ENCODE peak calls at places on chromosomes 7 and 10, in ten cellular contexts. U is GM19239; K is upper lobe of right lung; J is H9; W is AG08395; C is NCI-H146; I is nucleus accumbens; B is stimulated activated naive CD4-positive, alpha-beta T cell; M is Calu3; O is naive thymus-derived CD8-positive, alpha-beta T cell. A is an unnamed sample.
A peak's percentile ranks its signal among the peaks of the same experiment; 100 is the strongest.

GRCh38 chr10:75231672-75232581 is 3.8 kb downstream of the COMTD1 start:
- DNase-seq in U (no peak), K (no peak), J (no peak), W (no peak), C (no peak), I (no peak), B (no peak), M (no peak), O (no peak), A (no peak)

GRCh38 chr10:35876248-35876647 is 234.2 kb upstream of the FZD8 start:
- DNase-seq in U (no peak), K (no peak), J (no peak), W (peak; percentile 41), C (no peak), I (no peak), B (no peak), M (no peak), O (no peak), A (no peak)

GRCh38 chr7:117654780-117655179 is 175.0 kb downstream of the CFTR start:
- DNase-seq in U (no peak), K (no peak), J (no peak), W (no peak), C (no peak), I (no peak), B (no peak), M (no peak), O (no peak), A (no peak)

GRCh38 chr7:15751191-15751701 is 64.8 kb upstream of the MEOX2 start:
- DNase-seq in U (no peak), K (no peak), J (no peak), W (peak; percentile 50), C (no peak), I (no peak), B (no peak), M (no peak), O (no peak), A (no peak)

GRCh38 chr7:98178321-98178720 is 32.9 kb upstream of the BHLHA15 start:
- DNase-seq in U (no peak), K (peak; percentile 90), J (no peak), W (no peak), C (no peak), I (peak; percentile 27), B (no peak), M (no peak), O (no peak), A (peak; percentile 73)

GRCh38 chr7:139297795-139298194 is 43.3 kb upstream of the FMC1 start:
- DNase-seq in U (no peak), K (no peak), J (no peak), W (no peak), C (no peak), I (no peak), B (no peak), M (peak; percentile 5), O (no peak), A (no peak)

GRCh38 chr10:121695731-121696464 is 97.7 kb upstream of the FGFR2 start:
- DNase-seq in U (no peak), K (no peak), J (no peak), W (no peak), C (no peak), I (no peak), B (no peak), M (no peak), O (no peak), A (peak; percentile 76)

GRCh38 chr10:103765168-103765567 is 90.2 kb downstream of the SH3PXD2A start:
- DNase-seq in U (no peak), K (no peak), J (no peak), W (peak; percentile 55), C (no peak), I (no peak), B (no peak), M (no peak), O (peak; percentile 26), A (peak; percentile 65)

GRCh38 chr7:31443457-31443856 is 70.4 kb upstream of the ITPRID1 start:
- DNase-seq in U (peak; percentile 26), K (no peak), J (peak; percentile 42), W (peak; percentile 62), C (peak; percentile 46), I (no peak), B (no peak), M (peak; percentile 47), O (no peak), A (no peak)

GRCh38 chr10:7121154-7121797 is 289.6 kb downstream of the SFMBT2 start:
- DNase-seq in U (peak; percentile 62), K (peak; percentile 70), J (peak; percentile 68), W (peak; percentile 40), C (peak; percentile 27), I (peak; percentile 30), B (peak; percentile 52), M (peak; percentile 61), O (peak; percentile 91), A (no peak)

GRCh38 chr7:96657347-96658010 is 52.2 kb downstream of the SEM1 start:
- DNase-seq in U (no peak), K (no peak), J (peak; percentile 55), W (no peak), C (peak; percentile 99), I (no peak), B (no peak), M (no peak), O (no peak), A (no peak)

GRCh38 chr7:141649137-141649864 is 52.7 kb downstream of the DENND11 start:
- DNase-seq in U (peak; percentile 22), K (no peak), J (no peak), W (no peak), C (no peak), I (no peak), B (no peak), M (no peak), O (no peak), A (no peak)

GRCh38 chr10:43231523-43232078 is 35.3 kb downstream of the RASGEF1A start:
- DNase-seq in U (no peak), K (peak; percentile 57), J (peak; percentile 23), W (no peak), C (no peak), I (no peak), B (no peak), M (no peak), O (peak; percentile 43), A (peak; percentile 8)

GRCh38 chr10:124604214-124605000 is 139.8 kb downstream of the FAM53B start:
- DNase-seq in U (no peak), K (no peak), J (no peak), W (no peak), C (no peak), I (peak; percentile 68), B (no peak), M (no peak), O (no peak), A (peak; percentile 13)

GRCh38 chr10:29681700-29682444 is 47.1 kb upstream of the SVIL start:
- DNase-seq in U (no peak), K (peak; percentile 77), J (no peak), W (no peak), C (no peak), I (no peak), B (peak; percentile 36), M (no peak), O (peak; percentile 83), A (no peak)

GRCh38 chr10:23096814-23097549 is 1.6 kb downstream of the MSRB2 start:
- DNase-seq in U (no peak), K (no peak), J (no peak), W (peak; percentile 48), C (no peak), I (no peak), B (peak; percentile 1), M (no peak), O (peak; percentile 8), A (no peak)

GRCh38 chr10:32054087-32054486 is 2.1 kb downstream of the KIF5B start:
- DNase-seq in U (no peak), K (no peak), J (no peak), W (peak; percentile 18), C (peak; percentile 19), I (no peak), B (no peak), M (no peak), O (no peak), A (no peak)

GRCh38 chr7:65004575-65004974 is 1.9 kb downstream of the ERV3-1 start:
- DNase-seq in U (no peak), K (no peak), J (no peak), W (no peak), C (no peak), I (no peak), B (no peak), M (no peak), O (no peak), A (no peak)

GRCh38 chr10:125166658-125167057 is 6.3 kb upstream of the CTBP2 start:
- DNase-seq in U (no peak), K (no peak), J (no peak), W (no peak), C (no peak), I (no peak), B (no peak), M (no peak), O (no peak), A (no peak)

GRCh38 chr7:362416-363096 is 72.6 kb downstream of the FOXL3 start:
- DNase-seq in U (no peak), K (peak; percentile 62), J (no peak), W (no peak), C (no peak), I (no peak), B (peak; percentile 26), M (no peak), O (peak; percentile 76), A (peak; percentile 58)

GRCh38 chr7:111486472-111487142 is 75.7 kb downstream of the IMMP2L start:
- DNase-seq in U (peak; percentile 3), K (no peak), J (no peak), W (peak; percentile 61), C (peak; percentile 63), I (no peak), B (no peak), M (peak; percentile 27), O (peak; percentile 30), A (no peak)

GRCh38 chr7:360454-361100 is 70.6 kb downstream of the FOXL3 start:
- DNase-seq in U (no peak), K (peak; percentile 41), J (no peak), W (no peak), C (no peak), I (no peak), B (no peak), M (no peak), O (peak; percentile 51), A (peak; percentile 12)

GRCh38 chr10:52215745-52216361 is 98.2 kb upstream of the DKK1 start:
- DNase-seq in U (no peak), K (no peak), J (no peak), W (peak; percentile 56), C (peak; percentile 36), I (peak; percentile 4), B (no peak), M (peak; percentile 57), O (peak; percentile 49), A (no peak)

GRCh38 chr10:17504547-17505245 is 50.3 kb upstream of the ST8SIA6 start:
- DNase-seq in U (no peak), K (no peak), J (no peak), W (peak; percentile 73), C (no peak), I (no peak), B (no peak), M (no peak), O (no peak), A (no peak)

GRCh38 chr10:49134327-49134726 is 506 bp upstream of the FAM170B start:
- DNase-seq in U (no peak), K (no peak), J (peak; percentile 0), W (no peak), C (no peak), I (no peak), B (no peak), M (no peak), O (no peak), A (no peak)

GRCh38 chr7:48872548-48872947 is 51.8 kb upstream of the CDC14C start:
- DNase-seq in U (no peak), K (no peak), J (no peak), W (no peak), C (no peak), I (no peak), B (no peak), M (no peak), O (no peak), A (no peak)